ENCODE peak calls at places on chromosome 7, in seven cellular contexts. B is progenitor cell of endocrine pancreas, U is fibroblast of the aortic adventitia, G is K562, P is thoracic aorta, E is GM12864, V is cardiac fibroblast. X is an unnamed sample.

GRCh38 chr7:123929107-123929506 is 4.1 kb downstream of the SPAM1 start:
- DNase-seq in V (no peak), B (no peak), P (no peak), U (no peak), G (no peak), E (no peak), X (no peak)

GRCh38 chr7:92698237-92698841 is 108.1 kb upstream of the FAM133B start:
- DNase-seq in B (no peak), U (peak; percentile 94), P (no peak), G (no peak), E (no peak), V (peak; percentile 93), X (peak; percentile 48)

GRCh38 chr7:70676243-70676642 is 455.7 kb upstream of the GALNT17 start:
- DNase-seq in B (no peak), V (no peak), E (no peak), U (no peak), P (no peak), G (no peak), X (no peak)

GRCh38 chr7:102916426-102916825 is 3.6 kb downstream of the LRRC17 start:
- DNase-seq in V (peak; percentile 91), P (no peak), B (no peak), U (peak; percentile 87), G (no peak), E (no peak), X (no peak)

GRCh38 chr7:113831509-113831908 is 87.3 kb downstream of the PPP1R3A start:
- DNase-seq in U (no peak), P (no peak), B (no peak), E (no peak), G (no peak), V (peak; percentile 26), X (no peak)

GRCh38 chr7:123557016-123557630 is 495 bp downstream of the NDUFA5 start:
- DNase-seq in E (no peak), V (no peak), G (no peak), B (no peak), U (no peak), P (no peak), X (no peak)

GRCh38 chr7:98116656-98117461 is 10.2 kb downstream of the LMTK2 start:
- DNase-seq in B (no peak), U (no peak), G (no peak), V (peak; percentile 30), E (no peak), P (no peak), X (no peak)

GRCh38 chr7:123602648-123603047 is 1.0 kb downstream of the ASB15 start:
- DNase-seq in B (no peak), P (no peak), U (no peak), G (no peak), V (no peak), E (no peak), X (no peak)

GRCh38 chr7:29453022-29453421 is 110.6 kb upstream of the PRR15 start:
- DNase-seq in E (no peak), V (no peak), U (peak; percentile 13), B (no peak), G (no peak), P (no peak), X (no peak)

GRCh38 chr7:15505761-15506160 is 56.1 kb downstream of the AGMO start:
- DNase-seq in U (no peak), P (no peak), G (no peak), E (no peak), V (no peak), B (no peak), X (no peak)

GRCh38 chr7:39683216-39683845 is 60.0 kb downstream of the RALA start:
- DNase-seq in P (no peak), G (no peak), U (peak; percentile 78), V (peak; percentile 54), B (no peak), E (no peak), X (no peak)

GRCh38 chr7:7761340-7761973 is 43.0 kb upstream of the RPA3 start:
- DNase-seq in P (no peak), V (peak; percentile 86), G (peak; percentile 10), E (no peak), U (peak; percentile 80), B (no peak), X (no peak)
- TF ChIP-seq CTCF in P (peak; percentile 25), V (peak; percentile 37), G (no peak), E (no peak), U (peak; percentile 28), B (no peak), X (no peak)

DNA sequence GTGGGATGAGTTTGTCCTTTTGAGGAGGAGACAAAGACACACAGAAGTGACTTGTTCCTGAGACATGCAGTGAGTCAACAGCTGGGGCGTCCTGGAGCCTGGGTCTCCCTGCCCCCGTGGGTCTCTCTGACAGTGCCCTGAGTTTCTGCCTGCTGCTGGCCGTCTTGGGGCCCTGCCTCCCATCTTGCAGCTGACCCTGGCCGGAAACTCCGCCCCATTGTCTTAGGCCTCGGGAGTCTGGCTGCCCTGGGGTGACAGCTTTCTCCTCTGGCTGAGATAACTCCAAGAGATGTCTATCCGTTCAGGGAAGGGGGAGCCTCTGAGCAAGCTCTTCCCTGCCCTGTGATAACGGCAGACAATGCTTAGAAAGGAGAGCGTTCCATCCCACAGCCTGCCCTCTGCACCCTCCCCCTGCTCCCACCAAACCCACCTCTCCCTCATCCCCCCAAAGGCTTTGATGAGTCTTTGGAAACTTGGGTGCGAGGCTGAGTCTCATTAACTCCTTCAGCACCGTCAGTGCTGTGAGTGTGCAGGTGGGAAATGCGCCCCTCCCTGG is 69.5 kb upstream of the PODXL start:
- DNase-seq in E (no peak), P (no peak), U (peak; percentile 63), G (no peak), B (no peak), V (peak; percentile 86), X (no peak)
- TF ChIP-seq CTCF in E (no peak), P (no peak), U (peak; percentile 30), G (no peak), B (no peak), V (no peak), X (no peak)

DNA sequence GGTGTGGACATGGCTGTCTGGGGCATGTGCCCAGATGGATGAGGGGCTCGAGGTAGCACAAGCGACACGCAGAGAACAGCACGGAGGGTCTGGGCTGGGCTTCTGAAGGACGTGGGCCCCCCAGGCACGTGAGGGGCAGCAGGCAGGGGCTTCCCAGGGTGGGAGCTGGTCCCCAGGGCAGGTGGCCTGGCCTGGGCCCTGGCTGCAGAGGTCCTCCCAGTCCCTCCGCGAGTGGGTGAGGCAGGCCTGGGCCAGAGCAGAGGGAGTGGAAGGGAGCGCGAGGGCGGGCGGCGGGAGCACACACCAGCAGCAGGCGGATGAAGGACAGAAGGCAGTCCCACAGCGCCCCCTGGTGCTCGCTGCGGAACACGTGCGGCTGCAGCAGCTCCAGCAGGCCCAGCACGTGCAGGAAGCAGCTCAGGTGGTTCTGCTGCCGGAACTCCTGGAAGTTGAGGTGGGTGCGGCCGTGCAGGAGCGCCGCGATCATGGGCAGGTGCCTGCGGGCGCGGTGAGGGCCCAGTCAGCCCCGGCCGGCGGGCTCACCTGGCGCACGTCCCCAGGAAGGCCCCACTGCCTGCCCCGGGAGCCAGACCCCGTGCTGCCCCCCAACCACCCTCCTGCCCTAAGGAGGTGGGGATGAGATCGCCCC is 14.7 kb upstream of the MICALL2 start:
- DNase-seq in B (peak; percentile 81), E (peak; percentile 47), P (peak; percentile 47), V (peak; percentile 84), U (peak; percentile 83), G (peak; percentile 87), X (peak; percentile 89)
- TF ChIP-seq CTCF in B (peak; percentile 93), E (peak; percentile 96), P (peak; percentile 96), V (peak; percentile 88), U (peak; percentile 84), G (peak; percentile 87), X (peak; percentile 96)

GRCh38 chr7:43296306-43296705 is 183.9 kb downstream of the HECW1 start:
- DNase-seq in U (no peak), V (no peak), B (no peak), E (no peak), G (no peak), P (no peak), X (no peak)
- TF ChIP-seq CTCF in U (no peak), V (peak; percentile 9), B (no peak), E (peak; percentile 18), G (peak; percentile 48), P (no peak), X (no peak)

DNA sequence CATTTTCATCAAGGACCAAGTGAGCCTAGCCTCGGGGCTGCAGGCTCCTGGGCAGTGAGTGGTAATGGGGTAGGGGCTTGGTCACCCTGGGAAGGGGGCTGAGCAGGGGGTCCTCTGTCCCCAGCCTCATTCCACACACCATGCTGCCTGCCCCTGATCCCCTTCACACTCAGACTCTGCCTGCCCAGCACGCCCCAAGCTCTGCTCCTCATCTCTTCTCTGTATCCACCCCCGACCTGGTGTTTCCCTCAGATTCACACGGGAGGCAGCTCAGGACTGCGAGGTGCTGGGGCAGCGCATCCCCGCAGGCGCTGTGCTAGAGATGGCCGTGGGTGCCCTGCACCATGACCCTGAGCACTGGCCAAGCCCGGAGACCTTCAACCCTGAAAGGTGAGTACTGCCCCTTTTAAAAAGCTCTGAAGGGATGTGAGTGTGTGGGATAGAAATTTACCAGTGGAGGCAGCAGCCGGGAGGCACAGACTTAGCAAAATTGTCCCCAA is 47.2 kb downstream of the PARP12 start:
- DNase-seq in U (no peak), B (no peak), G (no peak), E (no peak), P (no peak), V (no peak), X (no peak)
- TF ChIP-seq CTCF in U (no peak), B (no peak), G (no peak), E (no peak), P (no peak), V (no peak), X (no peak)

DNA sequence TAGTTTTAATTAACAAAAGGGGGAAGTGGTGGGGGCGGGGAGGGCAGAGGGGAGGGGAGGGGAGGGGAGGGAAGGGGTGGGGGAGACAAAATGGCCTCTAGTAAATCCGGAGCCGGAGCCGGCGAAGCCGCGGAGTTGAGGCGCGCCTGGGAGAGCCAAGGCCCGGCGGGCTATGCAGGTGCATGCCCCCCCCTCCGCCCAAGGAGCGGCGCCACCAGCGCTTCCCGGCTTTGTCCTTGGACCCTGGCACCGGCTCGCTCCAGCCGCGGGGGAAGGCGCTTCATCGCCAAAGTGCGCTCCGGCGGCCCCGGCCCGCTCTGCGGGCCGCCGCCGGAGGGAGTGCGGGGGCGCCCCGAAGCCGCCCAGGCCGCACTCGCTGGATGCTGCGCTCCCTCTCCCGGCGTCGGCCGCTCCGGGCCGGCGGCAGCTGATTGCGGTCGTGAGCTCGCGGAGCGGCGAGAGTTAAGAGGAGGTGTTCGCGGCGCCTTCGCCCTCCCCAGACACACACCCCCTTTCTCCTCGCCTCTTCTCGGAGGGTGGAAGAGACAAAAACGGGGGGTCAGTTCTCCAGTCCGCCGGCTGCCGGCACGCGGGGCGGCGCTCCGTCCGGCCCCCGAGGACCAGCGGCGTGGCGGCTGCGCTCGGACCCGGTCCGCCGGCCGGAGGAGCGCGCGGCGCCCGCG is at the start of gene LRRC4:
- DNase-seq in P (no peak), U (peak; percentile 32), E (no peak), V (peak; percentile 35), B (peak; percentile 45), G (no peak), X (no peak)
- TF ChIP-seq CTCF in P (no peak), U (no peak), E (no peak), V (no peak), B (peak; percentile 30), G (no peak), X (no peak)

GRCh38 chr7:120039138-120039537 is 233.8 kb upstream of the KCND2 start:
- DNase-seq in G (no peak), B (no peak), U (no peak), E (no peak), V (no peak), P (no peak), X (no peak)

GRCh38 chr7:120041798-120042197 is 231.2 kb upstream of the KCND2 start:
- DNase-seq in E (no peak), V (no peak), G (no peak), P (no peak), B (no peak), U (no peak), X (no peak)

GRCh38 chr7:120043250-120043649 is 229.7 kb upstream of the KCND2 start:
- DNase-seq in B (no peak), P (no peak), U (no peak), V (no peak), E (no peak), G (no peak), X (no peak)
- TF ChIP-seq CTCF in B (no peak), P (no peak), U (no peak), V (no peak), E (no peak), G (no peak), X (no peak)

X was measured in mesothelial cell of epicardium.